ENCODE peak calls at places on chromosomes 2 and 18, in six cellular contexts. One of them, this sample, is unnamed.
A peak's percentile ranks its signal among the peaks of the same experiment; 100 is the strongest.

GRCh38 chr2:216677439-216678097 is 17.8 kb downstream of the IGFBP5 start:
- DNase-seq in iPS DF 6.9: no peak
- DNase-seq in fibroblast of lung: no peak
- DNase-seq in esophagus squamous epithelium: no peak
- DNase-seq in left lung: no peak
- DNase-seq in IMR-90: no peak
- DNase-seq in this sample: no peak

GRCh38 chr2:147488472-147488871 is 356.4 kb upstream of the ACVR2A start:
- DNase-seq in IMR-90: no peak
- DNase-seq in left lung: no peak
- DNase-seq in iPS DF 6.9: no peak
- DNase-seq in esophagus squamous epithelium: no peak
- DNase-seq in fibroblast of lung: no peak
- DNase-seq in this sample: no peak

GRCh38 chr2:177429688-177430325 is 37.2 kb downstream of the AGPS start:
- DNase-seq in esophagus squamous epithelium: no peak
- DNase-seq in iPS DF 6.9: no peak
- DNase-seq in IMR-90: peak; percentile 96
- DNase-seq in fibroblast of lung: peak; percentile 87
- DNase-seq in left lung: no peak
- DNase-seq in this sample: no peak

GRCh38 chr18:26479686-26480079 is 68.7 kb downstream of the KCTD1 start:
- DNase-seq in IMR-90: peak; percentile 19
- DNase-seq in left lung: no peak
- DNase-seq in iPS DF 6.9: no peak
- DNase-seq in fibroblast of lung: no peak
- DNase-seq in esophagus squamous epithelium: no peak
- DNase-seq in this sample: no peak

GRCh38 chr18:27413495-27414401 is 228.6 kb upstream of the CHST9 start:
- DNase-seq in IMR-90: no peak
- DNase-seq in esophagus squamous epithelium: no peak
- DNase-seq in fibroblast of lung: peak; percentile 15
- DNase-seq in left lung: no peak
- DNase-seq in iPS DF 6.9: no peak
- DNase-seq in this sample: no peak

GRCh38 chr2:38440655-38441054 is 63.6 kb upstream of the ATL2 start:
- DNase-seq in left lung: no peak
- DNase-seq in IMR-90: no peak
- DNase-seq in fibroblast of lung: no peak
- DNase-seq in iPS DF 6.9: no peak
- DNase-seq in esophagus squamous epithelium: no peak
- DNase-seq in this sample: no peak

GRCh38 chr18:58270396-58270795 is 226.4 kb downstream of the NEDD4L start:
- DNase-seq in esophagus squamous epithelium: no peak
- DNase-seq in fibroblast of lung: no peak
- DNase-seq in IMR-90: no peak
- DNase-seq in iPS DF 6.9: no peak
- DNase-seq in left lung: no peak
- DNase-seq in this sample: no peak

GRCh38 chr2:22626621-22627020 is 758.4 kb upstream of the KLHL29 start:
- DNase-seq in iPS DF 6.9: peak; percentile 9
- DNase-seq in fibroblast of lung: no peak
- DNase-seq in esophagus squamous epithelium: no peak
- DNase-seq in IMR-90: no peak
- DNase-seq in left lung: no peak
- DNase-seq in this sample: no peak

GRCh38 chr2:27164960-27165763 is 16.4 kb downstream of the TCF23 start:
- DNase-seq in iPS DF 6.9: no peak
- DNase-seq in esophagus squamous epithelium: no peak
- DNase-seq in left lung: no peak
- DNase-seq in IMR-90: no peak
- DNase-seq in fibroblast of lung: no peak
- DNase-seq in this sample: no peak

GRCh38 chr2:239607795-239608171 is 207.0 kb upstream of the HDAC4 start:
- DNase-seq in left lung: no peak
- DNase-seq in iPS DF 6.9: no peak
- DNase-seq in fibroblast of lung: no peak
- DNase-seq in IMR-90: no peak
- DNase-seq in esophagus squamous epithelium: no peak
- DNase-seq in this sample: no peak

GRCh38 chr2:88003074-88003755 is 13.1 kb downstream of the RNU2-63P start:
- DNase-seq in esophagus squamous epithelium: no peak
- DNase-seq in iPS DF 6.9: no peak
- DNase-seq in IMR-90: no peak
- DNase-seq in left lung: peak; percentile 89
- DNase-seq in fibroblast of lung: peak; percentile 16
- DNase-seq in this sample: no peak

GRCh38 chr18:9971313-9971920 is 57.6 kb downstream of the VAPA start:
- DNase-seq in left lung: no peak
- DNase-seq in IMR-90: peak; percentile 81
- DNase-seq in fibroblast of lung: peak; percentile 85
- DNase-seq in esophagus squamous epithelium: no peak
- DNase-seq in iPS DF 6.9: peak; percentile 47
- DNase-seq in this sample: peak; percentile 70

GRCh38 chr2:15112216-15112615 is 448.9 kb downstream of the NBAS start:
- DNase-seq in left lung: no peak
- DNase-seq in fibroblast of lung: peak; percentile 66
- DNase-seq in iPS DF 6.9: no peak
- DNase-seq in esophagus squamous epithelium: no peak
- DNase-seq in IMR-90: peak; percentile 56
- DNase-seq in this sample: no peak

GRCh38 chr2:42812899-42813479 is 20.6 kb upstream of the HAAO start:
- DNase-seq in IMR-90: peak; percentile 31
- DNase-seq in esophagus squamous epithelium: no peak
- DNase-seq in fibroblast of lung: peak; percentile 42
- DNase-seq in iPS DF 6.9: no peak
- DNase-seq in left lung: no peak
- DNase-seq in this sample: no peak

GRCh38 chr2:68971591-68972231 is 2.7 kb upstream of the GKN1 start:
- DNase-seq in iPS DF 6.9: no peak
- DNase-seq in esophagus squamous epithelium: no peak
- DNase-seq in IMR-90: peak; percentile 95
- DNase-seq in fibroblast of lung: peak; percentile 85
- DNase-seq in left lung: no peak
- DNase-seq in this sample: no peak

GRCh38 chr2:149044500-149044899 is 6.0 kb downstream of the LYPD6B start:
- DNase-seq in left lung: no peak
- DNase-seq in iPS DF 6.9: no peak
- DNase-seq in esophagus squamous epithelium: no peak
- DNase-seq in fibroblast of lung: no peak
- DNase-seq in IMR-90: no peak
- DNase-seq in this sample: no peak

GRCh38 chr2:136997550-136997949 is 232.2 kb downstream of the THSD7B start:
- DNase-seq in left lung: no peak
- DNase-seq in iPS DF 6.9: no peak
- DNase-seq in IMR-90: no peak
- DNase-seq in esophagus squamous epithelium: no peak
- DNase-seq in fibroblast of lung: no peak
- DNase-seq in this sample: no peak

GRCh38 chr18:63897072-63897471 is 9.6 kb downstream of the SERPINB2 start:
- DNase-seq in esophagus squamous epithelium: no peak
- DNase-seq in fibroblast of lung: no peak
- DNase-seq in left lung: no peak
- DNase-seq in IMR-90: no peak
- DNase-seq in iPS DF 6.9: no peak
- DNase-seq in this sample: no peak

GRCh38 chr2:174673876-174674275 is 76.3 kb upstream of the WIPF1 start:
- DNase-seq in IMR-90: peak; percentile 59
- DNase-seq in esophagus squamous epithelium: no peak
- DNase-seq in iPS DF 6.9: no peak
- DNase-seq in left lung: no peak
- DNase-seq in fibroblast of lung: peak; percentile 14
- DNase-seq in this sample: no peak

GRCh38 chr2:191049728-191050639 is 36.0 kb upstream of the STAT1 start:
- DNase-seq in left lung: no peak
- DNase-seq in fibroblast of lung: peak; percentile 41
- DNase-seq in iPS DF 6.9: no peak
- DNase-seq in esophagus squamous epithelium: no peak
- DNase-seq in IMR-90: peak; percentile 87
- DNase-seq in this sample: no peak

GRCh38 chr18:26656944-26657536 is 108.7 kb upstream of the KCTD1 start:
- DNase-seq in fibroblast of lung: peak; percentile 61
- DNase-seq in iPS DF 6.9: no peak
- DNase-seq in IMR-90: peak; percentile 36
- DNase-seq in esophagus squamous epithelium: no peak
- DNase-seq in left lung: peak; percentile 95
- DNase-seq in this sample: peak; percentile 75

GRCh38 chr2:64865073-64865830 is 123.9 kb upstream of the SLC1A4 start:
- DNase-seq in esophagus squamous epithelium: no peak
- DNase-seq in iPS DF 6.9: no peak
- DNase-seq in left lung: peak; percentile 94
- DNase-seq in IMR-90: peak; percentile 54
- DNase-seq in fibroblast of lung: peak; percentile 67
- DNase-seq in this sample: peak; percentile 76

DNA sequence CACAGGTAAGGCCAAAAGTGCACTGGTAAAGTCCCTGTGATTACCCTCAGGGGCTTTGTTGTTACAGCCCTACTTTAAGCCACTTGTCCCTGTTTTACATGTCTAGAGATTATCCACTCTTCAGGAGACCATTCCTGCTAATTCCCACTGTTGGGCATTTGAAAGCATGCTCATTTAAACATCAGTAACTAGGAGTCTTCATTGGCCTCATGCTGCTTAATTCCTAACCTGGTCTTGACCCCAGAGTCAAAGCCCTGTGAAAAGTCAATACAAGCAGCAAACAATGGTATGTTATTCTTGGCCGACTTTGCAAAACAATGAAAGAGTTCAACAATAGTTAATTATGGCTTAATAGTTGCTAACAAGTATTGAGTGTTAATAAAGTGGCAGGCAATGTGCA is 23.2 kb downstream of the AFF3 start:
- DNase-seq in fibroblast of lung: no peak
- DNase-seq in iPS DF 6.9: no peak
- DNase-seq in esophagus squamous epithelium: no peak
- DNase-seq in left lung: no peak
- DNase-seq in IMR-90: no peak
- DNase-seq in this sample: no peak
- H3K9me3 ChIP-seq in fibroblast of lung: no peaks in the 10 kb centered on the region
- H3K9me3 ChIP-seq in iPS DF 6.9: no peaks in the 10 kb centered on the region
- H3K9me3 ChIP-seq in esophagus squamous epithelium: peaks cover 14% of the 10 kb centered on the region
- H3K9me3 ChIP-seq in left lung: no peaks in the 10 kb centered on the region
- H3K9me3 ChIP-seq in IMR-90: no peaks in the 10 kb centered on the region
- H3K9me3 ChIP-seq in this sample: peaks cover 8% of the 10 kb centered on the region

GRCh38 chr18:78722959-78723706 is 256.5 kb upstream of the SALL3 start:
- DNase-seq in fibroblast of lung: no peak
- DNase-seq in iPS DF 6.9: no peak
- DNase-seq in IMR-90: no peak
- DNase-seq in left lung: peak; percentile 61
- DNase-seq in esophagus squamous epithelium: no peak
- DNase-seq in this sample: no peak
- H3K9me3 ChIP-seq in fibroblast of lung: no peaks in the 10 kb centered on the region
- H3K9me3 ChIP-seq in iPS DF 6.9: no peaks in the 10 kb centered on the region
- H3K9me3 ChIP-seq in IMR-90: peaks cover 62% of the 10 kb centered on the region
- H3K9me3 ChIP-seq in left lung: no peaks in the 10 kb centered on the region
- H3K9me3 ChIP-seq in esophagus squamous epithelium: no peaks in the 10 kb centered on the region
- H3K9me3 ChIP-seq in this sample: no peaks in the 10 kb centered on the region

GRCh38 chr2:129757366-129757914 is 222.0 kb upstream of the RAB6C start:
- DNase-seq in IMR-90: no peak
- DNase-seq in fibroblast of lung: no peak
- DNase-seq in left lung: no peak
- DNase-seq in iPS DF 6.9: no peak
- DNase-seq in esophagus squamous epithelium: no peak
- DNase-seq in this sample: no peak
- H3K9me3 ChIP-seq in IMR-90: peaks cover 16% of the 10 kb centered on the region
- H3K9me3 ChIP-seq in fibroblast of lung: no peaks in the 10 kb centered on the region
- H3K9me3 ChIP-seq in left lung: no peaks in the 10 kb centered on the region
- H3K9me3 ChIP-seq in iPS DF 6.9: no peaks in the 10 kb centered on the region
- H3K9me3 ChIP-seq in esophagus squamous epithelium: no peaks in the 10 kb centered on the region
- H3K9me3 ChIP-seq in this sample: no peaks in the 10 kb centered on the region

GRCh38 chr2:139643139-139643538 is 862.9 kb upstream of the NXPH2 start:
- DNase-seq in esophagus squamous epithelium: no peak
- DNase-seq in IMR-90: no peak
- DNase-seq in left lung: no peak
- DNase-seq in fibroblast of lung: no peak
- DNase-seq in iPS DF 6.9: no peak
- DNase-seq in this sample: no peak
- H3K9me3 ChIP-seq in esophagus squamous epithelium: peaks cover 15% of the 10 kb centered on the region
- H3K9me3 ChIP-seq in IMR-90: peaks cover 19% of the 10 kb centered on the region
- H3K9me3 ChIP-seq in left lung: no peaks in the 10 kb centered on the region
- H3K9me3 ChIP-seq in fibroblast of lung: no peaks in the 10 kb centered on the region
- H3K9me3 ChIP-seq in iPS DF 6.9: no peaks in the 10 kb centered on the region
- H3K9me3 ChIP-seq in this sample: peaks cover 23% of the 10 kb centered on the region

GRCh38 chr2:128039535-128039934 is 11.7 kb upstream of the SAP130 start:
- DNase-seq in esophagus squamous epithelium: no peak
- DNase-seq in fibroblast of lung: no peak
- DNase-seq in iPS DF 6.9: no peak
- DNase-seq in IMR-90: no peak
- DNase-seq in left lung: peak; percentile 72
- DNase-seq in this sample: no peak
- H3K9me3 ChIP-seq in esophagus squamous epithelium: peaks cover 54% of the 10 kb centered on the region
- H3K9me3 ChIP-seq in fibroblast of lung: no peaks in the 10 kb centered on the region
- H3K9me3 ChIP-seq in iPS DF 6.9: peaks cover 7% of the 10 kb centered on the region
- H3K9me3 ChIP-seq in IMR-90: peaks cover 28% of the 10 kb centered on the region
- H3K9me3 ChIP-seq in left lung: no peaks in the 10 kb centered on the region
- H3K9me3 ChIP-seq in this sample: peaks cover 32% of the 10 kb centered on the region

GRCh38 chr18:43879350-43879749 is 602.1 kb upstream of the SYT4 start:
- DNase-seq in iPS DF 6.9: no peak
- DNase-seq in esophagus squamous epithelium: no peak
- DNase-seq in IMR-90: no peak
- DNase-seq in fibroblast of lung: no peak
- DNase-seq in left lung: no peak
- DNase-seq in this sample: no peak
- H3K9me3 ChIP-seq in iPS DF 6.9: no peaks in the 10 kb centered on the region
- H3K9me3 ChIP-seq in esophagus squamous epithelium: no peaks in the 10 kb centered on the region
- H3K9me3 ChIP-seq in IMR-90: no peaks in the 10 kb centered on the region
- H3K9me3 ChIP-seq in fibroblast of lung: no peaks in the 10 kb centered on the region
- H3K9me3 ChIP-seq in left lung: no peaks in the 10 kb centered on the region
- H3K9me3 ChIP-seq in this sample: no peaks in the 10 kb centered on the region

GRCh38 chr2:46718797-46719196 is 196.8 kb downstream of the MCFD2 start:
- DNase-seq in esophagus squamous epithelium: no peak
- DNase-seq in left lung: no peak
- DNase-seq in iPS DF 6.9: no peak
- DNase-seq in IMR-90: no peak
- DNase-seq in fibroblast of lung: no peak
- DNase-seq in this sample: no peak

GRCh38 chr2:46717733-46718121 is 197.9 kb downstream of the MCFD2 start:
- DNase-seq in IMR-90: peak; percentile 44
- DNase-seq in esophagus squamous epithelium: no peak
- DNase-seq in iPS DF 6.9: no peak
- DNase-seq in left lung: no peak
- DNase-seq in fibroblast of lung: no peak
- DNase-seq in this sample: no peak

GRCh38 chr2:46719499-46719898 is 196.1 kb downstream of the MCFD2 start:
- DNase-seq in fibroblast of lung: peak; percentile 78
- DNase-seq in iPS DF 6.9: no peak
- DNase-seq in esophagus squamous epithelium: no peak
- DNase-seq in left lung: no peak
- DNase-seq in IMR-90: peak; percentile 91
- DNase-seq in this sample: no peak

GRCh38 chr2:46716806-46717732 is 198.5 kb downstream of the MCFD2 start:
- DNase-seq in iPS DF 6.9: no peak
- DNase-seq in left lung: no peak
- DNase-seq in fibroblast of lung: peak; percentile 52
- DNase-seq in IMR-90: peak; percentile 44
- DNase-seq in esophagus squamous epithelium: no peak
- DNase-seq in this sample: no peak

DNA sequence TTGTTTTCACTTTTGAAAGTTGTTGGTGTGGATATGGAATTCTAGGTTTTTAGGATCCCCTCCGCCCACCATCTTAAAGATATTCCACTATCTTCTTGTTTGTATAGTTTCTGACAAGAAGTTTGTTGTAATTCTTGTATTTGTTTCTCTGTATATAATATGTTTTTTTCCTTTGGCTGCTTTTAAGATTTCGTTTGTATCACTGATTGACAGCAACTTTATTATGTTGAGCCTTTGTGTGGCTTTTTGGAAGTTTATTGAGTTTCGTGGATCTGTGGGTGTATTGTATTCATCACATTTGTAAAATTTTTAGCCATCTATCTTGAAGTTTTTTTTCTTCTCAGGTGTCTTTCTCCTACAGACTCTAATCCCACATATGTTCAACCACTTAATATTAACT is 200.1 kb downstream of the MCFD2 start:
- DNase-seq in fibroblast of lung: no peak
- DNase-seq in left lung: no peak
- DNase-seq in esophagus squamous epithelium: no peak
- DNase-seq in IMR-90: no peak
- DNase-seq in iPS DF 6.9: no peak
- DNase-seq in this sample: no peak
- H3K9me3 ChIP-seq in fibroblast of lung: no peaks in the 10 kb centered on the region
- H3K9me3 ChIP-seq in left lung: no peaks in the 10 kb centered on the region
- H3K9me3 ChIP-seq in esophagus squamous epithelium: peaks cover 19% of the 10 kb centered on the region
- H3K9me3 ChIP-seq in IMR-90: peaks cover 2% of the 10 kb centered on the region
- H3K9me3 ChIP-seq in iPS DF 6.9: no peaks in the 10 kb centered on the region
- H3K9me3 ChIP-seq in this sample: peaks cover 18% of the 10 kb centered on the region